ENCODE peak calls at places on chromosomes 16 and 17, in seven cellular contexts. H is tibial artery, D is NCI-H524, F is aorta, L is prostate gland, I is HS-5, B is GM13977. S is an unnamed sample.
A peak's percentile ranks its signal among the peaks of the same experiment; 100 is the strongest.

GRCh38 chr16:88792078-88792550 is 7.1 kb upstream of the PIEZO1 start:
- DNase-seq in H (no peak), D (no peak), F (no peak), L (no peak), I (no peak), B (no peak), S (no peak)

GRCh38 chr16:85286970-85287814 is 174.9 kb upstream of the CIBAR2 start:
- DNase-seq in H (peak; percentile 83), D (peak; percentile 98), F (no peak), L (no peak), I (no peak), B (no peak), S (peak; percentile 27)

GRCh38 chr17:5793899-5794298 is 209.6 kb upstream of the NLRP1 start:
- DNase-seq in H (no peak), D (no peak), F (no peak), L (no peak), I (no peak), B (no peak), S (no peak)

GRCh38 chr16:72493681-72494415 is 321.9 kb upstream of the PMFBP1 start:
- DNase-seq in H (no peak), D (no peak), F (no peak), L (no peak), I (peak; percentile 80), B (no peak), S (no peak)

GRCh38 chr17:49836111-49837030 is 11.5 kb downstream of the TAC4 start:
- DNase-seq in H (peak; percentile 84), D (no peak), F (peak; percentile 73), L (peak; percentile 36), I (no peak), B (no peak), S (no peak)

GRCh38 chr17:60065136-60065535 is 13.6 kb downstream of the HEATR6 start:
- DNase-seq in H (no peak), D (no peak), F (no peak), L (no peak), I (peak; percentile 52), B (no peak), S (no peak)

GRCh38 chr17:77677210-77677609 is 281.3 kb upstream of the TNRC6C start:
- DNase-seq in H (peak; percentile 38), D (no peak), F (no peak), L (no peak), I (no peak), B (no peak), S (no peak)

GRCh38 chr16:88885693-88886253 is 19.3 kb upstream of the PABPN1L start:
- DNase-seq in H (no peak), D (no peak), F (no peak), L (no peak), I (no peak), B (no peak), S (no peak)

GRCh38 chr16:25009822-25010221 is 5.3 kb downstream of the ARHGAP17 start:
- DNase-seq in H (no peak), D (no peak), F (peak; percentile 78), L (no peak), I (no peak), B (no peak), S (no peak)

GRCh38 chr17:522912-523311 is 170.3 kb upstream of the RPH3AL start:
- DNase-seq in H (no peak), D (no peak), F (no peak), L (no peak), I (no peak), B (no peak), S (no peak)

GRCh38 chr16:81492307-81492706 is 47.7 kb downstream of the CMIP start:
- DNase-seq in H (no peak), D (peak; percentile 51), F (no peak), L (no peak), I (no peak), B (no peak), S (no peak)

GRCh38 chr17:64236827-64237403 is 26.1 kb downstream of the TEX2 start:
- DNase-seq in H (no peak), D (peak; percentile 45), F (no peak), L (no peak), I (no peak), B (no peak), S (no peak)

GRCh38 chr16:28561557-28562187 is 8.0 kb downstream of the SGF29 start:
- DNase-seq in H (no peak), D (no peak), F (no peak), L (no peak), I (no peak), B (no peak), S (no peak)

GRCh38 chr17:82065638-82066303 is at the start of gene DUS1L:
- DNase-seq in H (no peak), D (peak; percentile 74), F (peak; percentile 74), L (no peak), I (no peak), B (peak; percentile 96), S (no peak)

GRCh38 chr16:80792031-80792430 is 12.4 kb downstream of the CDYL2 start:
- DNase-seq in H (no peak), D (no peak), F (no peak), L (no peak), I (no peak), B (no peak), S (no peak)

GRCh38 chr16:11111891-11112634 is 143.9 kb downstream of the SOCS1 start:
- DNase-seq in H (no peak), D (no peak), F (no peak), L (no peak), I (no peak), B (no peak), S (no peak)

GRCh38 chr17:32871736-32872135 is 5.2 kb downstream of the MYO1D start:
- DNase-seq in H (no peak), D (no peak), F (peak; percentile 47), L (no peak), I (no peak), B (no peak), S (no peak)

GRCh38 chr16:4316103-4316731 is 350 bp downstream of the GLIS2 start:
- DNase-seq in H (no peak), D (peak; percentile 39), F (peak; percentile 54), L (no peak), I (no peak), B (no peak), S (no peak)

S was measured in skeletal muscle cell.